ENCODE peak calls at places on chromosomes 2 and 18, in seven cellular contexts. One of them, this sample, is unnamed.

GRCh38 chr18:26655614-26656400 is 107.5 kb upstream of the KCTD1 start:
- DNase-seq in astrocyte of the hippocampus: peak
- DNase-seq in HEK293T: peak
- DNase-seq in stomach: peak
- DNase-seq in endodermal cell: peak
- DNase-seq in AG08396: peak
- DNase-seq in hepatocyte: peak
- DNase-seq in this sample: peak

GRCh38 chr18:56559044-56559443 is 79.3 kb downstream of the TXNL1 start:
- DNase-seq in astrocyte of the hippocampus: peak
- DNase-seq in HEK293T: no peak
- DNase-seq in stomach: no peak
- DNase-seq in endodermal cell: no peak
- DNase-seq in AG08396: no peak
- DNase-seq in hepatocyte: no peak
- DNase-seq in this sample: no peak

GRCh38 chr2:219284501-219285347 is 5.6 kb downstream of the DNAJB2 start:
- DNase-seq in astrocyte of the hippocampus: no peak
- DNase-seq in HEK293T: no peak
- DNase-seq in stomach: no peak
- DNase-seq in endodermal cell: no peak
- DNase-seq in AG08396: no peak
- DNase-seq in hepatocyte: no peak
- DNase-seq in this sample: no peak

GRCh38 chr2:21118302-21118920 is 5.4 kb upstream of the TDRD15 start:
- DNase-seq in astrocyte of the hippocampus: peak
- DNase-seq in HEK293T: peak
- DNase-seq in stomach: no peak
- DNase-seq in endodermal cell: peak
- DNase-seq in AG08396: peak
- DNase-seq in hepatocyte: peak
- DNase-seq in this sample: peak

GRCh38 chr2:28610583-28611201 is 114.8 kb downstream of the PLB1 start:
- DNase-seq in astrocyte of the hippocampus: peak
- DNase-seq in HEK293T: no peak
- DNase-seq in stomach: peak
- DNase-seq in endodermal cell: no peak
- DNase-seq in AG08396: peak
- DNase-seq in hepatocyte: peak
- DNase-seq in this sample: peak

GRCh38 chr2:99256677-99257076 is 1.2 kb upstream of the LYG2 start:
- DNase-seq in astrocyte of the hippocampus: no peak
- DNase-seq in HEK293T: no peak
- DNase-seq in stomach: no peak
- DNase-seq in endodermal cell: no peak
- DNase-seq in AG08396: no peak
- DNase-seq in hepatocyte: no peak
- DNase-seq in this sample: no peak

GRCh38 chr18:11500153-11501122 is 109.0 kb upstream of the SLC35G4 start:
- DNase-seq in astrocyte of the hippocampus: peak
- DNase-seq in HEK293T: no peak
- DNase-seq in stomach: no peak
- DNase-seq in endodermal cell: no peak
- DNase-seq in AG08396: peak
- DNase-seq in hepatocyte: peak
- DNase-seq in this sample: peak

GRCh38 chr18:5518899-5519371 is 24.9 kb downstream of the EPB41L3 start:
- DNase-seq in astrocyte of the hippocampus: peak
- DNase-seq in HEK293T: peak
- DNase-seq in stomach: no peak
- DNase-seq in endodermal cell: no peak
- DNase-seq in AG08396: no peak
- DNase-seq in hepatocyte: peak
- DNase-seq in this sample: no peak